ENCODE peak calls at places on chromosomes 2 and 18, in four cellular contexts. One of them, this sample, is unnamed.

GRCh38 chr18:41237317-41237716 is 717.7 kb upstream of the PIK3C3 start:
- DNase-seq in HS-27A: no peak
- DNase-seq in AG10803: no peak
- DNase-seq in activated naive CD4-positive, alpha-beta T cell: no peak
- DNase-seq in this sample: no peak

GRCh38 chr2:81974216-81974615 is 1669.7 kb upstream of the LRRTM1 start:
- DNase-seq in HS-27A: no peak
- DNase-seq in AG10803: no peak
- DNase-seq in activated naive CD4-positive, alpha-beta T cell: no peak
- DNase-seq in this sample: no peak

GRCh38 chr2:147937744-147938349 is 82.7 kb downstream of the ORC4 start:
- DNase-seq in HS-27A: no peak
- DNase-seq in AG10803: peak; percentile 43
- DNase-seq in activated naive CD4-positive, alpha-beta T cell: no peak
- DNase-seq in this sample: no peak

GRCh38 chr2:192347542-192347941 is 152.8 kb upstream of the TMEFF2 start:
- DNase-seq in HS-27A: no peak
- DNase-seq in AG10803: no peak
- DNase-seq in activated naive CD4-positive, alpha-beta T cell: no peak
- DNase-seq in this sample: no peak

GRCh38 chr18:50614838-50615237 is 55.0 kb downstream of the MAPK4 start:
- DNase-seq in HS-27A: no peak
- DNase-seq in AG10803: peak; percentile 62
- DNase-seq in activated naive CD4-positive, alpha-beta T cell: no peak
- DNase-seq in this sample: no peak

GRCh38 chr2:130975729-130976128 is 117.5 kb downstream of the FAM168B start:
- DNase-seq in HS-27A: no peak
- DNase-seq in AG10803: no peak
- DNase-seq in activated naive CD4-positive, alpha-beta T cell: no peak
- DNase-seq in this sample: no peak

GRCh38 chr2:239374896-239375277 is 25.9 kb downstream of the HDAC4 start:
- DNase-seq in HS-27A: no peak
- DNase-seq in AG10803: no peak
- DNase-seq in activated naive CD4-positive, alpha-beta T cell: no peak
- DNase-seq in this sample: no peak

GRCh38 chr2:28982381-28982950 is 1.4 kb downstream of the TOGARAM2 start:
- DNase-seq in HS-27A: no peak
- DNase-seq in AG10803: no peak
- DNase-seq in activated naive CD4-positive, alpha-beta T cell: no peak
- DNase-seq in this sample: no peak

GRCh38 chr2:158662406-158662805 is 132.7 kb upstream of the DAPL1 start:
- DNase-seq in HS-27A: no peak
- DNase-seq in AG10803: no peak
- DNase-seq in activated naive CD4-positive, alpha-beta T cell: no peak
- DNase-seq in this sample: no peak

GRCh38 chr2:206423147-206423546 is 20.2 kb upstream of the ADAM23 start:
- DNase-seq in HS-27A: no peak
- DNase-seq in AG10803: no peak
- DNase-seq in activated naive CD4-positive, alpha-beta T cell: no peak
- DNase-seq in this sample: no peak

GRCh38 chr2:240981273-240981672 is 17.1 kb upstream of the SNED1 start:
- DNase-seq in HS-27A: no peak
- DNase-seq in AG10803: peak; percentile 64
- DNase-seq in activated naive CD4-positive, alpha-beta T cell: no peak
- DNase-seq in this sample: no peak

GRCh38 chr18:40012931-40013609 is 1942.0 kb upstream of the PIK3C3 start:
- DNase-seq in HS-27A: no peak
- DNase-seq in AG10803: peak; percentile 2
- DNase-seq in activated naive CD4-positive, alpha-beta T cell: no peak
- DNase-seq in this sample: peak; percentile 28

GRCh38 chr2:238379096-238379810 is 47.5 kb upstream of the ASB1 start:
- DNase-seq in HS-27A: no peak
- DNase-seq in AG10803: peak; percentile 58
- DNase-seq in activated naive CD4-positive, alpha-beta T cell: no peak
- DNase-seq in this sample: peak; percentile 77

GRCh38 chr18:7598167-7599062 is 31.3 kb downstream of the PTPRM start:
- DNase-seq in HS-27A: no peak
- DNase-seq in AG10803: peak; percentile 67
- DNase-seq in activated naive CD4-positive, alpha-beta T cell: no peak
- DNase-seq in this sample: no peak

GRCh38 chr18:923144-923543 is 18.5 kb downstream of the ADCYAP1 start:
- DNase-seq in HS-27A: no peak
- DNase-seq in AG10803: no peak
- DNase-seq in activated naive CD4-positive, alpha-beta T cell: no peak
- DNase-seq in this sample: no peak

GRCh38 chr2:233273120-233273519 is 21.6 kb downstream of the ATG16L1 start:
- DNase-seq in HS-27A: no peak
- DNase-seq in AG10803: no peak
- DNase-seq in activated naive CD4-positive, alpha-beta T cell: no peak
- DNase-seq in this sample: no peak

GRCh38 chr2:241138471-241138870 is 10.8 kb downstream of the PASK start:
- DNase-seq in HS-27A: no peak
- DNase-seq in AG10803: no peak
- DNase-seq in activated naive CD4-positive, alpha-beta T cell: no peak
- DNase-seq in this sample: no peak

GRCh38 chr18:63540131-63540530 is 2.0 kb upstream of the SERPINB12 start:
- DNase-seq in HS-27A: peak; percentile 55
- DNase-seq in AG10803: peak; percentile 84
- DNase-seq in activated naive CD4-positive, alpha-beta T cell: no peak
- DNase-seq in this sample: peak; percentile 23

GRCh38 chr2:134461511-134461910 is 207.6 kb downstream of the MGAT5 start:
- DNase-seq in HS-27A: no peak
- DNase-seq in AG10803: peak; percentile 47
- DNase-seq in activated naive CD4-positive, alpha-beta T cell: no peak
- DNase-seq in this sample: no peak

GRCh38 chr2:65276604-65277003 is 49.0 kb downstream of the ACTR2 start:
- DNase-seq in HS-27A: no peak
- DNase-seq in AG10803: no peak
- DNase-seq in activated naive CD4-positive, alpha-beta T cell: no peak
- DNase-seq in this sample: no peak

GRCh38 chr18:65016631-65017371 is 734.0 kb upstream of the CDH7 start:
- DNase-seq in HS-27A: no peak
- DNase-seq in AG10803: no peak
- DNase-seq in activated naive CD4-positive, alpha-beta T cell: no peak
- DNase-seq in this sample: no peak

GRCh38 chr2:221153226-221153625 is 418.9 kb downstream of the EPHA4 start:
- DNase-seq in HS-27A: no peak
- DNase-seq in AG10803: no peak
- DNase-seq in activated naive CD4-positive, alpha-beta T cell: no peak
- DNase-seq in this sample: no peak

GRCh38 chr2:58984731-58985130 is 743.6 kb upstream of the FANCL start:
- DNase-seq in HS-27A: no peak
- DNase-seq in AG10803: no peak
- DNase-seq in activated naive CD4-positive, alpha-beta T cell: no peak
- DNase-seq in this sample: no peak

GRCh38 chr2:20221169-20221938 is 3.6 kb downstream of the SDC1 start:
- DNase-seq in HS-27A: peak; percentile 69
- DNase-seq in AG10803: peak; percentile 92
- DNase-seq in activated naive CD4-positive, alpha-beta T cell: no peak
- DNase-seq in this sample: peak; percentile 74

GRCh38 chr2:238998775-238999174 is 150.9 kb downstream of the TWIST2 start:
- DNase-seq in HS-27A: no peak
- DNase-seq in AG10803: no peak
- DNase-seq in activated naive CD4-positive, alpha-beta T cell: no peak
- DNase-seq in this sample: no peak

GRCh38 chr18:56785006-56785405 is 133.8 kb downstream of the WDR7 start:
- DNase-seq in HS-27A: no peak
- DNase-seq in AG10803: no peak
- DNase-seq in activated naive CD4-positive, alpha-beta T cell: no peak
- DNase-seq in this sample: no peak

GRCh38 chr2:42651057-42651456 is 82.6 kb downstream of the MTA3 start:
- DNase-seq in HS-27A: no peak
- DNase-seq in AG10803: no peak
- DNase-seq in activated naive CD4-positive, alpha-beta T cell: no peak
- DNase-seq in this sample: no peak

GRCh38 chr2:203870942-203871341 is 3.4 kb downstream of the CTLA4 start:
- DNase-seq in HS-27A: no peak
- DNase-seq in AG10803: no peak
- DNase-seq in activated naive CD4-positive, alpha-beta T cell: no peak
- DNase-seq in this sample: no peak

GRCh38 chr2:160583162-160583522 is 89.5 kb upstream of the RBMS1 start:
- DNase-seq in HS-27A: peak; percentile 33
- DNase-seq in AG10803: peak; percentile 69
- DNase-seq in activated naive CD4-positive, alpha-beta T cell: no peak
- DNase-seq in this sample: no peak

GRCh38 chr18:79680100-79680879 is 687 bp downstream of the CTDP1 start:
- DNase-seq in HS-27A: no peak
- DNase-seq in AG10803: peak; percentile 49
- DNase-seq in activated naive CD4-positive, alpha-beta T cell: no peak
- DNase-seq in this sample: no peak

GRCh38 chr18:21257383-21257782 is 15.4 kb downstream of the GREB1L start:
- DNase-seq in HS-27A: no peak
- DNase-seq in AG10803: peak; percentile 72
- DNase-seq in activated naive CD4-positive, alpha-beta T cell: no peak
- DNase-seq in this sample: peak; percentile 22

GRCh38 chr18:80201739-80202138 is 45.6 kb downstream of the PARD6G start:
- DNase-seq in HS-27A: no peak
- DNase-seq in AG10803: no peak
- DNase-seq in activated naive CD4-positive, alpha-beta T cell: no peak
- DNase-seq in this sample: no peak

GRCh38 chr2:241018051-241018891 is 19.9 kb downstream of the SNED1 start:
- DNase-seq in HS-27A: no peak
- DNase-seq in AG10803: no peak
- DNase-seq in activated naive CD4-positive, alpha-beta T cell: no peak
- DNase-seq in this sample: no peak

GRCh38 chr2:76194376-76194775 is 483.7 kb upstream of the GCFC2 start:
- DNase-seq in HS-27A: no peak
- DNase-seq in AG10803: no peak
- DNase-seq in activated naive CD4-positive, alpha-beta T cell: no peak
- DNase-seq in this sample: no peak

GRCh38 chr18:70295633-70296188 is 6.9 kb downstream of the SOCS6 start:
- DNase-seq in HS-27A: no peak
- DNase-seq in AG10803: peak; percentile 24
- DNase-seq in activated naive CD4-positive, alpha-beta T cell: no peak
- DNase-seq in this sample: no peak

GRCh38 chr2:49616800-49617199 is 462.5 kb upstream of the FSHR start:
- DNase-seq in HS-27A: no peak
- DNase-seq in AG10803: peak; percentile 0
- DNase-seq in activated naive CD4-positive, alpha-beta T cell: no peak
- DNase-seq in this sample: peak; percentile 23

GRCh38 chr18:23380001-23380550 is 73.0 kb upstream of the RIOK3 start:
- DNase-seq in HS-27A: peak; percentile 62
- DNase-seq in AG10803: peak; percentile 34
- DNase-seq in activated naive CD4-positive, alpha-beta T cell: no peak
- DNase-seq in this sample: no peak

This sample was measured in HS-5.